ENCODE peak calls at places on chromosomes 16 and 17, in nine cellular contexts. W, S, X, G, N, Q, V, K and Z are unnamed samples.

GRCh38 chr16:5333991-5334390 is 236.4 kb upstream of the EEF2KMT start:
- DNase-seq in S (no peak), X (no peak), V (no peak), W (no peak), Q (no peak), K (no peak), N (no peak), G (no peak), Z (no peak)

GRCh38 chr16:57897053-57897784 is 73.7 kb downstream of the CNGB1 start:
- DNase-seq in Q (no peak), W (no peak), G (no peak), S (no peak), N (no peak), K (no peak), V (no peak), X (no peak), Z (no peak)

GRCh38 chr16:13594798-13595197 is 325.2 kb upstream of the ERCC4 start:
- DNase-seq in X (no peak), W (no peak), G (no peak), N (no peak), S (no peak), V (no peak), Q (no peak), K (no peak), Z (no peak)

GRCh38 chr16:23491490-23492391 is 18.6 kb downstream of the GGA2 start:
- DNase-seq in Q (no peak), K (no peak), G (peak; percentile 62), N (no peak), V (no peak), X (no peak), S (no peak), W (no peak), Z (no peak)

GRCh38 chr17:43530303-43531081 is 15.6 kb downstream of the ETV4 start:
- DNase-seq in W (peak; percentile 50), S (peak; percentile 81), K (peak; percentile 93), X (no peak), G (peak; percentile 52), V (no peak), N (peak; percentile 23), Q (peak; percentile 41), Z (peak; percentile 64)

GRCh38 chr16:73306901-73307413 is 259.0 kb upstream of the ZFHX3 start:
- DNase-seq in S (no peak), K (no peak), Q (no peak), X (no peak), V (no peak), W (no peak), N (no peak), G (no peak), Z (no peak)

GRCh38 chr17:81322271-81323082 is 27.4 kb upstream of the SLC38A10 start:
- DNase-seq in W (peak; percentile 97), S (no peak), N (no peak), V (peak; percentile 89), G (no peak), X (no peak), K (no peak), Q (no peak), Z (no peak)

GRCh38 chr17:44197980-44198720 is 1.5 kb downstream of the ATXN7L3 start:
- DNase-seq in Q (no peak), S (no peak), V (peak; percentile 75), X (peak; percentile 49), W (peak; percentile 62), K (peak; percentile 48), G (peak; percentile 59), N (no peak), Z (peak; percentile 64)

GRCh38 chr17:77374170-77374936 is 233.6 kb downstream of the SEC14L1 start:
- DNase-seq in K (peak; percentile 87), X (peak; percentile 78), G (peak; percentile 92), N (peak; percentile 71), S (peak; percentile 97), V (no peak), Q (peak; percentile 87), W (peak; percentile 84), Z (peak; percentile 93)

GRCh38 chr16:85006639-85007038 is 4.7 kb downstream of the ZDHHC7 start:
- DNase-seq in X (no peak), W (no peak), S (no peak), N (no peak), G (no peak), Q (no peak), K (no peak), V (no peak), Z (no peak)

GRCh38 chr17:77634710-77635109 is 323.8 kb upstream of the TNRC6C start:
- DNase-seq in V (no peak), W (no peak), Q (no peak), K (no peak), N (no peak), X (peak; percentile 20), G (no peak), S (no peak), Z (no peak)

GRCh38 chr17:15655162-15655561 is 28.9 kb downstream of the TRIM16 start:
- DNase-seq in S (no peak), Q (peak; percentile 56), X (no peak), V (no peak), K (no peak), N (no peak), G (no peak), W (no peak), Z (no peak)

GRCh38 chr17:44518032-44518431 is 14.8 kb upstream of the GPATCH8 start:
- DNase-seq in W (no peak), N (no peak), Q (no peak), G (no peak), S (no peak), X (no peak), V (no peak), K (no peak), Z (no peak)

GRCh38 chr16:49327466-49327865 is 45.8 kb upstream of the CBLN1 start:
- DNase-seq in Q (no peak), S (no peak), W (no peak), N (no peak), X (no peak), K (no peak), G (no peak), V (no peak), Z (no peak)

GRCh38 chr17:74758846-74759163 is 10.4 kb downstream of the NHERF1 start:
- DNase-seq in K (no peak), X (peak; percentile 46), G (no peak), S (no peak), V (peak; percentile 56), Q (no peak), W (no peak), N (no peak), Z (no peak)

GRCh38 chr16:2339521-2340484 is 725 bp downstream of the ABCA3 start:
- DNase-seq in N (no peak), X (peak; percentile 60), S (peak; percentile 83), V (peak; percentile 49), G (peak; percentile 64), W (peak; percentile 78), K (peak; percentile 70), Q (peak; percentile 58), Z (peak; percentile 78)

GRCh38 chr16:2335286-2335895 is 5.1 kb downstream of the ABCA3 start:
- DNase-seq in X (no peak), G (no peak), Q (no peak), S (no peak), N (no peak), V (no peak), W (no peak), K (no peak), Z (no peak)

GRCh38 chr16:2340564-2341455 is at the start of gene ABCA3:
- DNase-seq in G (peak; percentile 93), N (peak; percentile 81), Q (peak; percentile 94), V (peak; percentile 84), K (peak; percentile 98), W (peak; percentile 99), S (peak; percentile 95), X (peak; percentile 95), Z (peak; percentile 93)

GRCh38 chr16:2333772-2334379 is 6.7 kb downstream of the ABCA3 start:
- DNase-seq in V (peak; percentile 64), X (no peak), W (peak; percentile 65), S (no peak), Q (no peak), G (no peak), N (no peak), K (no peak), Z (no peak)

GRCh38 chr16:2337431-2338296 is 2.9 kb downstream of the ABCA3 start:
- DNase-seq in S (no peak), N (no peak), X (no peak), K (no peak), V (no peak), G (peak; percentile 70), Q (no peak), W (no peak), Z (no peak)
- TF ChIP-seq EP300 in S (no peak), N (no peak), X (no peak), K (no peak), V (no peak), G (no peak), Q (no peak), W (no peak), Z (no peak)

GRCh38 chr17:29568331-29569244 is at the start of gene TP53I13:
- DNase-seq in S (peak; percentile 93), K (peak; percentile 93), X (peak; percentile 94), G (peak; percentile 91), N (peak; percentile 79), W (peak; percentile 97), Q (peak; percentile 91), V (peak; percentile 82), Z (peak; percentile 91)

GRCh38 chr17:29566473-29567361 is at the start of gene ABHD15:
- DNase-seq in Q (peak; percentile 79), S (peak; percentile 87), K (peak; percentile 77), N (peak; percentile 50), V (peak; percentile 84), W (no peak), X (peak; percentile 84), G (peak; percentile 83), Z (peak; percentile 83)

GRCh38 chr17:29563816-29564215 is 3.0 kb downstream of the ABHD15 start:
- DNase-seq in Q (peak; percentile 20), S (no peak), N (no peak), X (no peak), G (no peak), W (no peak), V (no peak), K (no peak), Z (peak; percentile 36)

GRCh38 chr17:29567362-29568330 is 809 bp upstream of the ABHD15 start:
- DNase-seq in Q (peak; percentile 73), X (peak; percentile 80), V (peak; percentile 90), K (peak; percentile 66), N (peak; percentile 59), G (peak; percentile 72), S (peak; percentile 83), W (peak; percentile 80), Z (peak; percentile 83)

GRCh38 chr17:29565643-29566472 is 979 bp downstream of the ABHD15 start:
- DNase-seq in N (peak; percentile 24), G (peak; percentile 56), X (peak; percentile 71), Q (peak; percentile 59), K (no peak), W (no peak), V (peak; percentile 70), S (peak; percentile 63), Z (peak; percentile 81)
- TF ChIP-seq CTCF in N (no peak), G (no peak), X (no peak), Q (no peak), K (no peak), W (no peak), V (peak; percentile 46), S (no peak), Z (no peak)

GRCh38 chr17:17868637-17869522 is 32.1 kb upstream of the SREBF1 start:
- DNase-seq in Q (no peak), X (no peak), V (no peak), W (no peak), G (no peak), K (peak; percentile 72), S (no peak), N (no peak), Z (no peak)
- H3K4me3 ChIP-seq in Q (no peak overlapping the region), X (no peak overlapping the region), V (no peak overlapping the region), W (no peak overlapping the region), G (no peak overlapping the region), K (no peak overlapping the region), S (no peak overlapping the region), N (no peak overlapping the region), Z (no peak overlapping the region)

GRCh38 chr16:75376475-75376907 is 56.8 kb downstream of the CFDP1 start:
- DNase-seq in G (no peak), V (no peak), W (no peak), S (no peak), N (no peak), K (no peak), Q (no peak), X (no peak), Z (no peak)
- TF ChIP-seq EP300 in G (no peak), V (no peak), W (no peak), S (no peak), N (no peak), K (no peak), Q (no peak), X (no peak), Z (no peak)